ENCODE peak calls at places on chromosomes 12 and 14, in ten cellular contexts. Z, O, J, B, D, G, P, F, R and K are unnamed samples.
A peak's percentile ranks its signal among the peaks of the same experiment; 100 is the strongest.

GRCh38 chr14:67940894-67941455 is 121.4 kb downstream of the RAD51B start:
- DNase-seq in P (no peak), J (no peak), R (no peak), D (no peak), F (peak; percentile 36), O (peak; percentile 72), G (no peak), B (peak; percentile 49), Z (no peak), K (no peak)

GRCh38 chr12:49796606-49797451 is 31.4 kb downstream of the NCKAP5L start:
- DNase-seq in O (no peak), Z (no peak), R (no peak), B (no peak), F (no peak), D (no peak), J (no peak), G (no peak), P (no peak), K (no peak)

GRCh38 chr12:15701212-15701611 is 88.0 kb downstream of the EPS8 start:
- DNase-seq in O (peak; percentile 58), J (no peak), G (no peak), B (no peak), R (no peak), F (no peak), Z (peak; percentile 52), P (no peak), D (no peak), K (peak; percentile 81)

GRCh38 chr12:105907982-105908381 is 230.8 kb downstream of the NUAK1 start:
- DNase-seq in F (no peak), G (no peak), J (no peak), B (no peak), D (no peak), R (no peak), P (no peak), Z (no peak), O (no peak), K (no peak)

GRCh38 chr12:3913278-3913677 is 40.1 kb upstream of the PARP11 start:
- DNase-seq in G (no peak), Z (no peak), F (no peak), P (no peak), O (no peak), B (no peak), J (no peak), D (no peak), R (no peak), K (no peak)

GRCh38 chr12:6809056-6809455 is 12.6 kb upstream of the GPR162 start:
- DNase-seq in F (no peak), B (no peak), D (no peak), O (no peak), Z (no peak), P (no peak), G (no peak), R (no peak), J (no peak), K (no peak)

GRCh38 chr14:30185832-30186231 is 258.2 kb upstream of the PRKD1 start:
- DNase-seq in O (no peak), B (no peak), R (no peak), F (no peak), P (no peak), Z (no peak), J (no peak), D (no peak), G (no peak), K (no peak)

GRCh38 chr12:4607056-4607455 is 41.8 kb downstream of the AKAP3 start:
- DNase-seq in D (no peak), F (no peak), G (no peak), Z (no peak), O (no peak), P (no peak), J (no peak), B (no peak), R (no peak), K (no peak)

GRCh38 chr12:128190614-128191013 is 76.4 kb upstream of the TMEM132C start:
- DNase-seq in Z (no peak), J (no peak), O (no peak), F (peak; percentile 63), P (no peak), R (no peak), B (no peak), D (no peak), G (no peak), K (no peak)